ENCODE peak calls at places on chromosomes 4 and X, in eight cellular contexts. One of them, this sample, is unnamed.
A peak's percentile ranks its signal among the peaks of the same experiment; 100 is the strongest.

GRCh38 chrX:20412871-20413486 is 146.3 kb upstream of the RPS6KA3 start:
- DNase-seq in right cardiac atrium: no peak
- DNase-seq in adrenal gland: peak; percentile 52
- DNase-seq in AG04450: no peak
- DNase-seq in GM12878: no peak
- DNase-seq in bronchial epithelial cell: no peak
- DNase-seq in body of pancreas: no peak
- DNase-seq in mammary epithelial cell: no peak
- DNase-seq in this sample: no peak

GRCh38 chrX:69289839-69290123 is 124.5 kb upstream of the PJA1 start:
- DNase-seq in right cardiac atrium: no peak
- DNase-seq in adrenal gland: no peak
- DNase-seq in AG04450: no peak
- DNase-seq in GM12878: no peak
- DNase-seq in bronchial epithelial cell: no peak
- DNase-seq in body of pancreas: no peak
- DNase-seq in mammary epithelial cell: no peak
- DNase-seq in this sample: no peak

GRCh38 chr4:8314691-8315255 is 45.2 kb downstream of the HTRA3 start:
- DNase-seq in right cardiac atrium: no peak
- DNase-seq in adrenal gland: peak; percentile 38
- DNase-seq in AG04450: no peak
- DNase-seq in GM12878: no peak
- DNase-seq in bronchial epithelial cell: no peak
- DNase-seq in body of pancreas: peak; percentile 4
- DNase-seq in mammary epithelial cell: no peak
- DNase-seq in this sample: no peak

GRCh38 chr4:8009097-8009496 is 69.4 kb upstream of the AFAP1 start:
- DNase-seq in right cardiac atrium: no peak
- DNase-seq in adrenal gland: no peak
- DNase-seq in AG04450: no peak
- DNase-seq in GM12878: no peak
- DNase-seq in bronchial epithelial cell: no peak
- DNase-seq in body of pancreas: no peak
- DNase-seq in mammary epithelial cell: no peak
- DNase-seq in this sample: no peak

GRCh38 chrX:106728337-106728736 is 1.8 kb downstream of the RNF128 start:
- DNase-seq in right cardiac atrium: no peak
- DNase-seq in adrenal gland: no peak
- DNase-seq in AG04450: no peak
- DNase-seq in GM12878: no peak
- DNase-seq in bronchial epithelial cell: peak; percentile 32
- DNase-seq in body of pancreas: no peak
- DNase-seq in mammary epithelial cell: no peak
- DNase-seq in this sample: no peak

GRCh38 chr4:184732126-184732525 is 1.8 kb downstream of the CENPU start:
- DNase-seq in right cardiac atrium: no peak
- DNase-seq in adrenal gland: no peak
- DNase-seq in AG04450: no peak
- DNase-seq in GM12878: no peak
- DNase-seq in bronchial epithelial cell: peak; percentile 98
- DNase-seq in body of pancreas: no peak
- DNase-seq in mammary epithelial cell: peak; percentile 94
- DNase-seq in this sample: no peak

GRCh38 chr4:61336911-61337310 is 136.8 kb downstream of the ADGRL3 start:
- DNase-seq in right cardiac atrium: no peak
- DNase-seq in adrenal gland: no peak
- DNase-seq in AG04450: no peak
- DNase-seq in GM12878: no peak
- DNase-seq in bronchial epithelial cell: no peak
- DNase-seq in body of pancreas: peak; percentile 24
- DNase-seq in mammary epithelial cell: no peak
- DNase-seq in this sample: no peak

GRCh38 chr4:129323630-129324029 is 227.7 kb downstream of the C4orf33 start:
- DNase-seq in right cardiac atrium: no peak
- DNase-seq in adrenal gland: no peak
- DNase-seq in AG04450: no peak
- DNase-seq in GM12878: no peak
- DNase-seq in bronchial epithelial cell: no peak
- DNase-seq in body of pancreas: no peak
- DNase-seq in mammary epithelial cell: no peak
- DNase-seq in this sample: no peak

GRCh38 chr4:28772066-28772465 is 1911.4 kb downstream of the STIM2 start:
- DNase-seq in right cardiac atrium: no peak
- DNase-seq in adrenal gland: no peak
- DNase-seq in AG04450: peak; percentile 34
- DNase-seq in GM12878: no peak
- DNase-seq in bronchial epithelial cell: peak; percentile 49
- DNase-seq in body of pancreas: no peak
- DNase-seq in mammary epithelial cell: peak; percentile 38
- DNase-seq in this sample: no peak

GRCh38 chrX:102517331-102517730 is 792 bp upstream of the TMSB15A start:
- DNase-seq in right cardiac atrium: no peak
- DNase-seq in adrenal gland: no peak
- DNase-seq in AG04450: no peak
- DNase-seq in GM12878: no peak
- DNase-seq in bronchial epithelial cell: peak; percentile 13
- DNase-seq in body of pancreas: no peak
- DNase-seq in mammary epithelial cell: peak; percentile 6
- DNase-seq in this sample: no peak

GRCh38 chr4:177484613-177485021 is 42.4 kb upstream of the AGA start:
- DNase-seq in right cardiac atrium: no peak
- DNase-seq in adrenal gland: no peak
- DNase-seq in AG04450: peak; percentile 90
- DNase-seq in GM12878: no peak
- DNase-seq in bronchial epithelial cell: peak; percentile 97
- DNase-seq in body of pancreas: no peak
- DNase-seq in mammary epithelial cell: peak; percentile 95
- DNase-seq in this sample: peak; percentile 67

GRCh38 chrX:135087867-135088266 is 32.5 kb downstream of the ETDB start:
- DNase-seq in right cardiac atrium: no peak
- DNase-seq in adrenal gland: no peak
- DNase-seq in AG04450: no peak
- DNase-seq in GM12878: no peak
- DNase-seq in bronchial epithelial cell: no peak
- DNase-seq in body of pancreas: peak; percentile 26
- DNase-seq in mammary epithelial cell: no peak
- DNase-seq in this sample: no peak

GRCh38 chrX:150361777-150362351 is 1.3 kb upstream of the MAMLD1 start:
- DNase-seq in right cardiac atrium: no peak
- DNase-seq in adrenal gland: peak; percentile 57
- DNase-seq in AG04450: no peak
- DNase-seq in GM12878: no peak
- DNase-seq in bronchial epithelial cell: no peak
- DNase-seq in body of pancreas: peak; percentile 35
- DNase-seq in mammary epithelial cell: peak; percentile 24
- DNase-seq in this sample: no peak

GRCh38 chr4:38368612-38369011 is 295.4 kb upstream of the KLF3 start:
- DNase-seq in right cardiac atrium: no peak
- DNase-seq in adrenal gland: no peak
- DNase-seq in AG04450: no peak
- DNase-seq in GM12878: no peak
- DNase-seq in bronchial epithelial cell: peak; percentile 45
- DNase-seq in body of pancreas: no peak
- DNase-seq in mammary epithelial cell: no peak
- DNase-seq in this sample: no peak

GRCh38 chrX:50905334-50905733 is 5.2 kb upstream of the BMP15 start:
- DNase-seq in right cardiac atrium: no peak
- DNase-seq in adrenal gland: no peak
- DNase-seq in AG04450: no peak
- DNase-seq in GM12878: no peak
- DNase-seq in bronchial epithelial cell: no peak
- DNase-seq in body of pancreas: no peak
- DNase-seq in mammary epithelial cell: peak; percentile 11
- DNase-seq in this sample: no peak

GRCh38 chr4:139901516-139902327 is 236.1 kb downstream of the MGST2 start:
- DNase-seq in right cardiac atrium: no peak
- DNase-seq in adrenal gland: no peak
- DNase-seq in AG04450: no peak
- DNase-seq in GM12878: no peak
- DNase-seq in bronchial epithelial cell: peak; percentile 70
- DNase-seq in body of pancreas: no peak
- DNase-seq in mammary epithelial cell: peak; percentile 71
- DNase-seq in this sample: no peak

GRCh38 chr4:125140966-125141495 is 173.7 kb upstream of the FAT4 start:
- DNase-seq in right cardiac atrium: no peak
- DNase-seq in adrenal gland: no peak
- DNase-seq in AG04450: peak; percentile 16
- DNase-seq in GM12878: no peak
- DNase-seq in bronchial epithelial cell: peak; percentile 66
- DNase-seq in body of pancreas: no peak
- DNase-seq in mammary epithelial cell: peak; percentile 45
- DNase-seq in this sample: peak; percentile 12

GRCh38 chr4:135184715-135185114 is 983.1 kb upstream of the PABPC4L start:
- DNase-seq in right cardiac atrium: no peak
- DNase-seq in adrenal gland: no peak
- DNase-seq in AG04450: no peak
- DNase-seq in GM12878: no peak
- DNase-seq in bronchial epithelial cell: no peak
- DNase-seq in body of pancreas: no peak
- DNase-seq in mammary epithelial cell: no peak
- DNase-seq in this sample: no peak
- H3K4me3 ChIP-seq in right cardiac atrium: no peak overlapping the region
- H3K4me3 ChIP-seq in adrenal gland: no peak overlapping the region
- H3K4me3 ChIP-seq in AG04450: no peak overlapping the region
- H3K4me3 ChIP-seq in GM12878: no peak overlapping the region
- H3K4me3 ChIP-seq in bronchial epithelial cell: no peak overlapping the region
- H3K4me3 ChIP-seq in body of pancreas: no peak overlapping the region
- H3K4me3 ChIP-seq in mammary epithelial cell: no peak overlapping the region
- H3K4me3 ChIP-seq in this sample: no peak overlapping the region

DNA sequence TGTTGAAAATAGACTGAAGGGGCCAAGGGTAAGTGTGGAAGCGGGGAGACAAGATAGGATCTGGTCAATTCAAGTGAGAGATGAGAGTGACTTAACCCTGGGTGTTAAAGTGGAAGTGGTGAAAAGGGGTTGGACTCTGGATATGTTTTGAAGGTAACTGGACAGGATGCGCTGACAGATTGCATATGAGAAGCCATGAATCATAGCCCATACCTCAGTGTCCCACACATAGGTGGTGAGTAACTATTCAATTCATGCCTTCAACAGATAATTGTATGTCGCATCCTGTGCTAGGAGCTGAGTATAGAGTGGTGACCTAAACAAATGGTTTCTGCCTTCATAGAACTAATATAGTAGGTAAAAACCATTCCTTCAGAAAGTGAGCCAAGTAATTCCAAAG is 76.7 kb downstream of the KLHL34 start:
- DNase-seq in right cardiac atrium: no peak
- DNase-seq in adrenal gland: no peak
- DNase-seq in AG04450: no peak
- DNase-seq in GM12878: no peak
- DNase-seq in bronchial epithelial cell: peak; percentile 64
- DNase-seq in body of pancreas: no peak
- DNase-seq in mammary epithelial cell: peak; percentile 15
- DNase-seq in this sample: no peak
- H3K4me3 ChIP-seq in right cardiac atrium: no peak overlapping the region
- H3K4me3 ChIP-seq in adrenal gland: no peak overlapping the region
- H3K4me3 ChIP-seq in AG04450: no peak overlapping the region
- H3K4me3 ChIP-seq in GM12878: no peak overlapping the region
- H3K4me3 ChIP-seq in bronchial epithelial cell: no peak overlapping the region
- H3K4me3 ChIP-seq in body of pancreas: no peak overlapping the region
- H3K4me3 ChIP-seq in mammary epithelial cell: no peak overlapping the region
- H3K4me3 ChIP-seq in this sample: no peak overlapping the region

DNA sequence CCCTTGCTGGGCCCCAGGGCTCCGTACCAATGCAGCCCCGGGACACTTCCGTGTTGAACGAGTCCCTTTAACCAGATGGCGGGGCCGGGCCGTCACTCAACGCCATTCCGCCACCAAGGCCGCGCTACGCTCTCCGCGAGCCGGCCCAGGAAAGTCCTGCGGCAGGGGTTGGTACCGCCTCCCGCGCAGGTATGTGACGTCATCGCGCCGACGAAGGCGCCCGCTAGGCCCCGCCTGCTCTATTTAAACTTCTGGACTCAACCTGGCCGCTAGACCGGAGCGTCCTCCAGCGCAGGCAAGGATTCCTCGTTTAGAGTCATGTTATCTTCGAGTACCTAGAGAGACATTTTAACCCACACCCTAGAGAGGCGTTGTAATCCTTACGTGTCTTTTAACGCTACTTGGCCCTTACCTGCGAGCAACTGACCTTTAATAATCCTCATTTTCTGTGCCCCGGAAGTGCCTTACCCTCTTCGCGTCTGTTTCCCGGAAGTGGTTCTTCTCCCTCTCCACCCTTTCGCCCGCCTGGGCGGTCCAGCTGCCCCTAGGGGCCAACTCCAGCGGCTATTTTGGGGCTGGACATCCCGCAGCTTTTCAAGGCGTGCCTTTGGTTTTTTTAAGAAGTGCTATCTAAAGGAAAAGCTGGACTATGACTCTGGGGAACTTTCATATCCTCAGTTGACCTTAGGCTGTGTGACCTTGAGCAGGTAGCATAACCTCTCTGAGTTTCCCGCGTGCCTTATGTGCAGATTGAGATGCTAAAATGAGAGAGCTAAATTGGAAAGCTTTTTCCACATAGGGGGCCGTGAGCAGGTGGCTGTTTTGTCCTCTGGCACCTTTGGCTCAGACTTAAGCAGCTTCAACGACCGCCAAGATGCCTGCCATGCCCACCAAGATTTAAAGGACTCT is at the start of gene PNPLA4:
- DNase-seq in right cardiac atrium: peak; percentile 85
- DNase-seq in adrenal gland: peak; percentile 91
- DNase-seq in AG04450: no peak
- DNase-seq in GM12878: peak; percentile 86
- DNase-seq in bronchial epithelial cell: peak; percentile 61
- DNase-seq in body of pancreas: peak; percentile 92
- DNase-seq in mammary epithelial cell: peak; percentile 87
- DNase-seq in this sample: no peak
- H3K4me3 ChIP-seq in right cardiac atrium: peak within 1 kb of the TSS; percentile 71
- H3K4me3 ChIP-seq in adrenal gland: peak within 1 kb of the TSS; percentile 59
- H3K4me3 ChIP-seq in AG04450: peak within 1 kb of the TSS; percentile 60
- H3K4me3 ChIP-seq in GM12878: peak within 1 kb of the TSS; percentile 67
- H3K4me3 ChIP-seq in bronchial epithelial cell: peak within 1 kb of the TSS; percentile 61
- H3K4me3 ChIP-seq in body of pancreas: peak within 1 kb of the TSS; percentile 52
- H3K4me3 ChIP-seq in mammary epithelial cell: peak within 1 kb of the TSS; percentile 82
- H3K4me3 ChIP-seq in this sample: peak within 1 kb of the TSS; percentile 59

DNA sequence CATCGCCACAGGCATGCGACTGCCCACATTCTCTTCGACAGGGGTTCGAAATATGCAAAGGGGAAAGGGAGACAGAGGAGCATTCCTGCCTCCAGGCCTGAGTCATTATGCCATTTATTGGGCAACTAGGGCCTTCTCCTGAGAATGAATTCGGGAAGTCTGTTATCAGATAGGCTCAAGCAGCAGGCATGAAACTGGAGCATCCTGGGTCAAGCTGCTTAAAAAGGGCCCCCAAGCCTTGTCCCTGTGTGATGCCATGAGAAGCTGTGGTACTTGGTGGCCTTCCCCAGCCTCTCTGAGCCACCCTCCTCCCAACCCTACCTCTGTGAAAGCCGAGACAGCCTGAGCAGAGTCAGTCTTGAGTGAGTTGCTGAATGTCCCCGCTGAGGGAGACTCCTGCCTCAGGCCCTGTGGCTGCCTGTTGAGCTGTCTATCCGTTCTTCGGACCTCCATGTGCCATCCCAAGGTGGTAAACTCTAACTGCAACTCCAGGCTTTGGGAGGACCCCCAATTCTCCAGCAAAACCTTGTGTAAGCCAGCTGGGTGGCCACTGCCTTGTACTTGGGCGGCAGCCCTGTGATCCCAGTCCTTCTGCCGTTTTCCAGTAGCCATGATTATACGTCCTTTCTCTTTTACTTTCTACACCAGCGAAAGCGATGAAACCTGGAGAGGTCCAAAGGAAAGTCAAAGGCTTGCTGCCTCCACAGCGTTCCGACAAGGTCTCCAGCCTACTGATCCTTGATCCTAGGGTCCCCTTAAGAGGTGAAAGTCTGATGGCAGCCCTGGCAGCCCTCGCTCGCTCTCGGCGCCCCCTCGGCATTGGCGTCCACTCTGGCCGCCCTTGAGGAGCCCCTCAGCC is 37.7 kb downstream of the NBDY start:
- DNase-seq in right cardiac atrium: no peak
- DNase-seq in adrenal gland: no peak
- DNase-seq in AG04450: no peak
- DNase-seq in GM12878: no peak
- DNase-seq in bronchial epithelial cell: no peak
- DNase-seq in body of pancreas: no peak
- DNase-seq in mammary epithelial cell: no peak
- DNase-seq in this sample: no peak
- H3K4me3 ChIP-seq in right cardiac atrium: no peak overlapping the region
- H3K4me3 ChIP-seq in adrenal gland: peak overlapping the region; percentile 64
- H3K4me3 ChIP-seq in AG04450: no peak overlapping the region
- H3K4me3 ChIP-seq in GM12878: peak overlapping the region; percentile 74
- H3K4me3 ChIP-seq in bronchial epithelial cell: no peak overlapping the region
- H3K4me3 ChIP-seq in body of pancreas: no peak overlapping the region
- H3K4me3 ChIP-seq in mammary epithelial cell: peak overlapping the region; percentile 45
- H3K4me3 ChIP-seq in this sample: no peak overlapping the region

This sample was measured in AG04449.